ENCODE peak calls at places on chromosomes 16 and 17, in four cellular contexts. W is hypothalamus, C is midbrain, H is cardiac fibroblast. D is an unnamed sample.

GRCh38 chr17:83090424-83091256 is 11.2 kb downstream of the METRNL start:
- DNase-seq in W (no peak), C (no peak), H (no peak), D (no peak)

GRCh38 chr16:31508706-31509523 is 724 bp upstream of the RUSF1 start:
- DNase-seq in W (no peak), C (peak), H (peak), D (no peak)

GRCh38 chr16:49867234-49867633 is 11.3 kb upstream of the ZNF423 start:
- DNase-seq in W (no peak), C (no peak), H (no peak), D (no peak)

GRCh38 chr16:8493885-8494487 is 96.3 kb downstream of the TMEM114 start:
- DNase-seq in W (no peak), C (no peak), H (no peak), D (no peak)

GRCh38 chr17:76597156-76598003 is 11.7 kb upstream of the ST6GALNAC2 start:
- DNase-seq in W (no peak), C (no peak), H (no peak), D (no peak)

GRCh38 chr16:69448470-69449193 is 24.2 kb downstream of the CYB5B start:
- DNase-seq in W (no peak), C (no peak), H (peak), D (no peak)

GRCh38 chr16:66668777-66669444 is 27.6 kb downstream of the CMTM4 start:
- DNase-seq in W (no peak), C (no peak), H (peak), D (peak)

GRCh38 chr17:75864448-75864871 is 9.3 kb upstream of the WBP2 start:
- DNase-seq in W (no peak), C (no peak), H (peak), D (peak)

GRCh38 chr17:40561871-40562611 is 3.2 kb downstream of the CCR7 start:
- DNase-seq in W (no peak), C (no peak), H (no peak), D (no peak)

GRCh38 chr17:68981288-68981687 is 26.1 kb upstream of the ABCA8 start:
- DNase-seq in W (no peak), C (no peak), H (peak), D (no peak)

GRCh38 chr16:20347666-20348364 is 4.7 kb downstream of the UMOD start:
- DNase-seq in W (no peak), C (no peak), H (no peak), D (no peak)

GRCh38 chr17:50423553-50424159 is 2.4 kb upstream of the ACSF2 start:
- DNase-seq in W (no peak), C (no peak), H (peak), D (no peak)

GRCh38 chr17:77749316-77749715 is 209.2 kb upstream of the TNRC6C start:
- DNase-seq in W (no peak), C (no peak), H (no peak), D (no peak)

GRCh38 chr17:13957636-13958035 is 111.7 kb upstream of the COX10 start:
- DNase-seq in W (no peak), C (no peak), H (peak), D (no peak)

GRCh38 chr17:193841-194806 is 12.7 kb upstream of the DOC2B start:
- DNase-seq in W (peak), C (no peak), H (no peak), D (no peak)

GRCh38 chr17:77424585-77425344 is 284.0 kb downstream of the SEC14L1 start:
- DNase-seq in W (peak), C (peak), H (peak), D (peak)

GRCh38 chr16:68332411-68333121 is 21.7 kb downstream of the PRMT7 start:
- DNase-seq in W (no peak), C (peak), H (peak), D (no peak)

GRCh38 chr17:45144199-45145034 is 3.9 kb upstream of the HEXIM1 start:
- DNase-seq in W (no peak), C (peak), H (no peak), D (no peak)

GRCh38 chr16:11363927-11364258 is 18.6 kb downstream of the RMI2 start:
- DNase-seq in W (no peak), C (no peak), H (no peak), D (no peak)

GRCh38 chr17:45320931-45321461 is 4.2 kb upstream of the MAP3K14 start:
- DNase-seq in W (no peak), C (no peak), H (peak), D (no peak)

D was measured in RPMI8226.